ENCODE peak calls at places on chromosomes 16 and 17, in four cellular contexts. One of them, this sample, is unnamed.
A peak's percentile ranks its signal among the peaks of the same experiment; 100 is the strongest.

GRCh38 chr16:31529398-31530312 is 2.0 kb downstream of the AHSP start:
- DNase-seq in adrenal gland: no peak
- DNase-seq in left ventricle myocardium inferior: no peak
- DNase-seq in BE2C: no peak
- DNase-seq in this sample: no peak

GRCh38 chr16:20866161-20866772 is 33.9 kb downstream of the DCUN1D3 start:
- DNase-seq in BE2C: peak; percentile 82
- DNase-seq in left ventricle myocardium inferior: no peak
- DNase-seq in adrenal gland: peak; percentile 92
- DNase-seq in this sample: peak; percentile 38

GRCh38 chr17:65314212-65314611 is 177.0 kb downstream of the RGS9 start:
- DNase-seq in BE2C: no peak
- DNase-seq in left ventricle myocardium inferior: no peak
- DNase-seq in adrenal gland: no peak
- DNase-seq in this sample: no peak

GRCh38 chr16:23330583-23331249 is 28.6 kb downstream of the SCNN1B start:
- DNase-seq in left ventricle myocardium inferior: no peak
- DNase-seq in adrenal gland: no peak
- DNase-seq in BE2C: no peak
- DNase-seq in this sample: no peak

GRCh38 chr17:41008811-41009210 is at the start of gene KRTAP3-1:
- DNase-seq in left ventricle myocardium inferior: no peak
- DNase-seq in adrenal gland: no peak
- DNase-seq in BE2C: no peak
- DNase-seq in this sample: no peak

GRCh38 chr17:50916026-50916707 is 50.0 kb upstream of the TOB1 start:
- DNase-seq in left ventricle myocardium inferior: no peak
- DNase-seq in BE2C: no peak
- DNase-seq in adrenal gland: no peak
- DNase-seq in this sample: no peak

GRCh38 chr16:68093816-68094613 is 8.8 kb downstream of the NFATC3 start:
- DNase-seq in adrenal gland: no peak
- DNase-seq in BE2C: no peak
- DNase-seq in left ventricle myocardium inferior: no peak
- DNase-seq in this sample: no peak

GRCh38 chr17:63171428-63172205 is 205.6 kb downstream of the TANC2 start:
- DNase-seq in BE2C: no peak
- DNase-seq in adrenal gland: no peak
- DNase-seq in left ventricle myocardium inferior: no peak
- DNase-seq in this sample: no peak

GRCh38 chr16:67537270-67537635 is 8.6 kb downstream of the RIPOR1 start:
- DNase-seq in left ventricle myocardium inferior: peak; percentile 79
- DNase-seq in BE2C: no peak
- DNase-seq in adrenal gland: peak; percentile 72
- DNase-seq in this sample: no peak

GRCh38 chr16:67910162-67910561 is 17.1 kb downstream of the PSKH1 start:
- DNase-seq in BE2C: peak; percentile 49
- DNase-seq in adrenal gland: no peak
- DNase-seq in left ventricle myocardium inferior: no peak
- DNase-seq in this sample: peak; percentile 19

GRCh38 chr17:50620237-50620636 is 14.4 kb upstream of the ABCC3 start:
- DNase-seq in BE2C: no peak
- DNase-seq in adrenal gland: no peak
- DNase-seq in left ventricle myocardium inferior: no peak
- DNase-seq in this sample: no peak

GRCh38 chr17:10050597-10051101 is 145.6 kb upstream of the RCVRN start:
- DNase-seq in BE2C: no peak
- DNase-seq in adrenal gland: no peak
- DNase-seq in left ventricle myocardium inferior: no peak
- DNase-seq in this sample: no peak

GRCh38 chr16:48546774-48547173 is 63.2 kb downstream of the N4BP1 start:
- DNase-seq in BE2C: no peak
- DNase-seq in adrenal gland: no peak
- DNase-seq in left ventricle myocardium inferior: no peak
- DNase-seq in this sample: no peak

GRCh38 chr17:81871387-81872120 is 417 bp upstream of the ARHGDIA start:
- DNase-seq in BE2C: peak; percentile 97
- DNase-seq in adrenal gland: peak; percentile 97
- DNase-seq in left ventricle myocardium inferior: peak; percentile 95
- DNase-seq in this sample: no peak

GRCh38 chr17:50687200-50688066 is 20.3 kb downstream of the ANKRD40 start:
- DNase-seq in adrenal gland: peak; percentile 82
- DNase-seq in BE2C: peak; percentile 84
- DNase-seq in left ventricle myocardium inferior: no peak
- DNase-seq in this sample: no peak

GRCh38 chr17:66365903-66366302 is 63.5 kb downstream of the PRKCA start:
- DNase-seq in BE2C: no peak
- DNase-seq in left ventricle myocardium inferior: no peak
- DNase-seq in adrenal gland: no peak
- DNase-seq in this sample: no peak

GRCh38 chr17:29622337-29623282 is at the start of gene CORO6:
- DNase-seq in adrenal gland: no peak
- DNase-seq in BE2C: peak; percentile 75
- DNase-seq in left ventricle myocardium inferior: peak; percentile 70
- DNase-seq in this sample: no peak

GRCh38 chr16:54577566-54578180 is 291.1 kb upstream of the IRX3 start:
- DNase-seq in BE2C: no peak
- DNase-seq in left ventricle myocardium inferior: no peak
- DNase-seq in adrenal gland: no peak
- DNase-seq in this sample: no peak

GRCh38 chr16:76389126-76389525 is 111.9 kb downstream of the CNTNAP4 start:
- DNase-seq in adrenal gland: no peak
- DNase-seq in BE2C: no peak
- DNase-seq in left ventricle myocardium inferior: no peak
- DNase-seq in this sample: no peak

GRCh38 chr16:9778879-9779278 is 403.3 kb downstream of the GRIN2A start:
- DNase-seq in left ventricle myocardium inferior: no peak
- DNase-seq in BE2C: no peak
- DNase-seq in adrenal gland: no peak
- DNase-seq in this sample: no peak

GRCh38 chr17:1362065-1362848 is 37.8 kb downstream of the YWHAE start:
- DNase-seq in adrenal gland: no peak
- DNase-seq in BE2C: no peak
- DNase-seq in left ventricle myocardium inferior: no peak
- DNase-seq in this sample: no peak

GRCh38 chr17:17157041-17157440 is 49.1 kb downstream of the PLD6 start:
- DNase-seq in adrenal gland: no peak
- DNase-seq in left ventricle myocardium inferior: no peak
- DNase-seq in BE2C: no peak
- DNase-seq in this sample: no peak

GRCh38 chr17:51000835-51001638 is 119.6 kb downstream of the SPAG9 start:
- DNase-seq in adrenal gland: no peak
- DNase-seq in BE2C: peak; percentile 25
- DNase-seq in left ventricle myocardium inferior: no peak
- DNase-seq in this sample: no peak

GRCh38 chr16:68083861-68084503 is 1.2 kb upstream of the NFATC3 start:
- DNase-seq in left ventricle myocardium inferior: no peak
- DNase-seq in BE2C: no peak
- DNase-seq in adrenal gland: no peak
- DNase-seq in this sample: no peak

GRCh38 chr16:85293899-85294642 is 181.8 kb upstream of the CIBAR2 start:
- DNase-seq in left ventricle myocardium inferior: no peak
- DNase-seq in adrenal gland: no peak
- DNase-seq in BE2C: peak; percentile 65
- DNase-seq in this sample: no peak

GRCh38 chr17:53607475-53607874 is 215.3 kb upstream of the KIF2B start:
- DNase-seq in BE2C: no peak
- DNase-seq in adrenal gland: no peak
- DNase-seq in left ventricle myocardium inferior: no peak
- DNase-seq in this sample: no peak

GRCh38 chr17:42706732-42707131 is 24.4 kb downstream of the CNTNAP1 start:
- DNase-seq in BE2C: no peak
- DNase-seq in adrenal gland: no peak
- DNase-seq in left ventricle myocardium inferior: no peak
- DNase-seq in this sample: no peak

GRCh38 chr17:37737971-37738370 is 6.9 kb downstream of the HNF1B start:
- DNase-seq in BE2C: no peak
- DNase-seq in adrenal gland: no peak
- DNase-seq in left ventricle myocardium inferior: no peak
- DNase-seq in this sample: no peak

GRCh38 chr17:49777577-49777976 is 10.9 kb upstream of the KAT7 start:
- DNase-seq in adrenal gland: no peak
- DNase-seq in BE2C: no peak
- DNase-seq in left ventricle myocardium inferior: no peak
- DNase-seq in this sample: no peak

GRCh38 chr17:9517396-9517795 is 58.2 kb downstream of the STX8 start:
- DNase-seq in left ventricle myocardium inferior: no peak
- DNase-seq in adrenal gland: no peak
- DNase-seq in BE2C: no peak
- DNase-seq in this sample: no peak

GRCh38 chr16:74456290-74456625 is 35.0 kb upstream of the CLEC18B start:
- DNase-seq in adrenal gland: no peak
- DNase-seq in BE2C: no peak
- DNase-seq in left ventricle myocardium inferior: no peak
- DNase-seq in this sample: no peak

GRCh38 chr17:57524790-57525543 is 220.1 kb downstream of the CCDC182 start:
- DNase-seq in BE2C: no peak
- DNase-seq in left ventricle myocardium inferior: no peak
- DNase-seq in adrenal gland: no peak
- DNase-seq in this sample: no peak

GRCh38 chr16:23498863-23499262 is 11.4 kb downstream of the GGA2 start:
- DNase-seq in adrenal gland: no peak
- DNase-seq in BE2C: no peak
- DNase-seq in left ventricle myocardium inferior: no peak
- DNase-seq in this sample: no peak

GRCh38 chr16:66927012-66927436 is 1.7 kb upstream of the RRAD start:
- DNase-seq in left ventricle myocardium inferior: peak; percentile 54
- DNase-seq in adrenal gland: no peak
- DNase-seq in BE2C: peak; percentile 38
- DNase-seq in this sample: peak; percentile 65

GRCh38 chr17:31739300-31739699 is 119.7 kb downstream of the COPRS start:
- DNase-seq in BE2C: no peak
- DNase-seq in left ventricle myocardium inferior: no peak
- DNase-seq in adrenal gland: no peak
- DNase-seq in this sample: no peak

GRCh38 chr16:23957287-23957686 is 121.5 kb downstream of the PRKCB start:
- DNase-seq in BE2C: no peak
- DNase-seq in left ventricle myocardium inferior: no peak
- DNase-seq in adrenal gland: no peak
- DNase-seq in this sample: no peak

GRCh38 chr17:41492771-41493170 is 3.1 kb upstream of the KRT36 start:
- DNase-seq in left ventricle myocardium inferior: peak; percentile 30
- DNase-seq in adrenal gland: no peak
- DNase-seq in BE2C: peak; percentile 70
- DNase-seq in this sample: no peak

GRCh38 chr17:74981979-74982662 is 5.3 kb upstream of the CDR2L start:
- DNase-seq in left ventricle myocardium inferior: peak; percentile 74
- DNase-seq in BE2C: peak; percentile 94
- DNase-seq in adrenal gland: peak; percentile 86
- DNase-seq in this sample: no peak
- TF ChIP-seq CTCF in left ventricle myocardium inferior: peak; percentile 38
- TF ChIP-seq CTCF in BE2C: peak; percentile 10
- TF ChIP-seq CTCF in adrenal gland: no peak
- TF ChIP-seq CTCF in this sample: no peak

GRCh38 chr16:87778476-87778829 is 12.7 kb upstream of the KLHDC4 start:
- DNase-seq in adrenal gland: no peak
- DNase-seq in BE2C: no peak
- DNase-seq in left ventricle myocardium inferior: no peak
- DNase-seq in this sample: no peak
- H3K4me3 ChIP-seq in adrenal gland: no peak overlapping the region
- H3K4me3 ChIP-seq in BE2C: no peak overlapping the region
- H3K4me3 ChIP-seq in left ventricle myocardium inferior: no peak overlapping the region
- H3K4me3 ChIP-seq in this sample: no peak overlapping the region

DNA sequence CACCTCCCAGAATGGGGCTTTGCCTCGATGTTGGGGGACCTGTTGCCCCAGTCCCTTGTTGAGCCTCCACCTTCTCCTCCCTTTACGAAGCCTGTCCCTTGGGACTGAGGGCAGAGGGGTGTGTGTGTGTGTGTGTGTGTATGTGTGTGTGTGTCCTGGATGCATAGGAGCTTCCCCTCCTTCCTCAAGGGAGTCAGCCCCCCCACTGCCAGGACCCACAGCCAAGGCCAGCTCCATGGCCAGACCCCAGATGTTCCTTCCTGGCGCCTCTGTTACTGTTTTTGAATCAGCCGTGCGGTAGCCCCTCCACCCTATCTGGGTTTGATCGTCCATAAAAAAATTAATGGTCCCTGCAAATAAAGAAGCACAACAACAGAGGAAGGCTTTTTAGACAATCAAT is 17.7 kb upstream of the DOK4 start:
- DNase-seq in adrenal gland: no peak
- DNase-seq in left ventricle myocardium inferior: no peak
- DNase-seq in BE2C: peak; percentile 90
- DNase-seq in this sample: no peak
- TF ChIP-seq CTCF in adrenal gland: no peak
- TF ChIP-seq CTCF in left ventricle myocardium inferior: no peak
- TF ChIP-seq CTCF in BE2C: no peak
- TF ChIP-seq CTCF in this sample: no peak

DNA sequence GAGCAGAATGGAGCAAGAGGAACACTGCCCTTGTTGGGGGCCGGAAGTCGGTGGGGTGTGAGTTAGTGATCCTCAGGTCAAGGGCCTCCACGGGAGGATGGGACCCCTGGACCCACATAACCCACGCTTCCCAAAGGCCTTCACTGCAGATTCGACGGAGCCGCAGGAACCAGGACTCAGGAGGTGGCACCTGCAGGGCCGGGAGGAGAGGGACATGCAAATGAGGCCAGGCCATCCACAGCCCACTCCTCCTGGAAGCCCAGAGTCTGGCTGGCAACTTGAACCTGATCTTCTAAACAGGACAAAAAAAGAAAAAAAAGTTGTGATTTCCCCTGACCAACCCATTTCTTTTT is 299.9 kb downstream of the SOX9 start:
- DNase-seq in adrenal gland: no peak
- DNase-seq in left ventricle myocardium inferior: no peak
- DNase-seq in BE2C: no peak
- DNase-seq in this sample: no peak
- H3K4me3 ChIP-seq in adrenal gland: no peak overlapping the region
- H3K4me3 ChIP-seq in left ventricle myocardium inferior: no peak overlapping the region
- H3K4me3 ChIP-seq in BE2C: no peak overlapping the region
- H3K4me3 ChIP-seq in this sample: no peak overlapping the region

GRCh38 chr16:4960579-4960978 is 2.4 kb downstream of the SEC14L5 start:
- DNase-seq in BE2C: no peak
- DNase-seq in left ventricle myocardium inferior: no peak
- DNase-seq in adrenal gland: no peak
- DNase-seq in this sample: no peak

GRCh38 chr16:4957720-4958509 is at the start of gene SEC14L5:
- DNase-seq in BE2C: peak; percentile 99
- DNase-seq in adrenal gland: peak; percentile 99
- DNase-seq in left ventricle myocardium inferior: peak; percentile 97
- DNase-seq in this sample: peak; percentile 84

GRCh38 chr16:4957420-4957719 is 760 bp upstream of the SEC14L5 start:
- DNase-seq in left ventricle myocardium inferior: no peak
- DNase-seq in BE2C: no peak
- DNase-seq in adrenal gland: no peak
- DNase-seq in this sample: no peak

GRCh38 chr16:4954714-4955113 is 3.4 kb upstream of the SEC14L5 start:
- DNase-seq in BE2C: no peak
- DNase-seq in adrenal gland: no peak
- DNase-seq in left ventricle myocardium inferior: no peak
- DNase-seq in this sample: no peak

GRCh38 chr16:4958510-4959111 is 481 bp downstream of the SEC14L5 start:
- DNase-seq in left ventricle myocardium inferior: no peak
- DNase-seq in adrenal gland: no peak
- DNase-seq in BE2C: no peak
- DNase-seq in this sample: no peak
- TF ChIP-seq CTCF in left ventricle myocardium inferior: no peak
- TF ChIP-seq CTCF in adrenal gland: no peak
- TF ChIP-seq CTCF in BE2C: no peak
- TF ChIP-seq CTCF in this sample: no peak